ENCODE peak calls at places on chromosomes 2 and 18, in four cellular contexts. X is mesendoderm, P is HCT116, Y is mesenchymal stem cell. S is an unnamed sample.

GRCh38 chr2:173909846-173910245 is 55.3 kb downstream of the SP3 start:
- DNase-seq in X (no peak), Y (no peak), P (no peak), S (no peak)

GRCh38 chr2:172458561-172459124 is 31.3 kb downstream of the ITGA6 start:
- DNase-seq in X (no peak), P (no peak), Y (no peak), S (no peak)

GRCh38 chr18:3402962-3403585 is 46.9 kb upstream of the TGIF1 start:
- DNase-seq in X (peak; percentile 55), Y (peak; percentile 50), P (no peak), S (peak; percentile 58)

GRCh38 chr2:241692448-241692847 is 5.8 kb upstream of the DTYMK start:
- DNase-seq in Y (peak; percentile 55), X (peak; percentile 58), P (no peak), S (no peak)

GRCh38 chr2:53450885-53451284 is 316.7 kb upstream of the CHAC2 start:
- DNase-seq in Y (no peak), X (no peak), P (no peak), S (no peak)

GRCh38 chr18:47254341-47254939 is 3.0 kb upstream of the SKOR2 start:
- DNase-seq in X (peak; percentile 87), P (no peak), Y (peak; percentile 45), S (peak; percentile 43)

GRCh38 chr2:208929489-208929864 is 494.4 kb upstream of the MAP2 start:
- DNase-seq in X (peak; percentile 3), Y (no peak), P (peak; percentile 24), S (no peak)

GRCh38 chr18:12886498-12887126 is 2.6 kb upstream of the PTPN2 start:
- DNase-seq in Y (no peak), P (no peak), X (peak; percentile 60), S (peak; percentile 90)

GRCh38 chr2:236554629-236555282 is 14.9 kb upstream of the ACKR3 start:
- DNase-seq in X (no peak), P (no peak), Y (no peak), S (no peak)

GRCh38 chr2:230564805-230565779 is 147.6 kb upstream of the CAB39 start:
- DNase-seq in X (no peak), Y (no peak), P (no peak), S (peak; percentile 81)

GRCh38 chr18:26710460-26711096 is 154.9 kb downstream of the AQP4 start:
- DNase-seq in P (no peak), X (peak; percentile 90), Y (no peak), S (no peak)

GRCh38 chr18:26706796-26707406 is 158.5 kb upstream of the KCTD1 start:
- DNase-seq in Y (no peak), X (no peak), P (no peak), S (no peak)

GRCh38 chr18:26711806-26712205 is 153.7 kb downstream of the AQP4 start:
- DNase-seq in Y (no peak), X (no peak), P (no peak), S (no peak)

GRCh38 chr18:26709897-26710296 is 155.6 kb downstream of the AQP4 start:
- DNase-seq in Y (no peak), P (no peak), X (no peak), S (no peak)

DNA sequence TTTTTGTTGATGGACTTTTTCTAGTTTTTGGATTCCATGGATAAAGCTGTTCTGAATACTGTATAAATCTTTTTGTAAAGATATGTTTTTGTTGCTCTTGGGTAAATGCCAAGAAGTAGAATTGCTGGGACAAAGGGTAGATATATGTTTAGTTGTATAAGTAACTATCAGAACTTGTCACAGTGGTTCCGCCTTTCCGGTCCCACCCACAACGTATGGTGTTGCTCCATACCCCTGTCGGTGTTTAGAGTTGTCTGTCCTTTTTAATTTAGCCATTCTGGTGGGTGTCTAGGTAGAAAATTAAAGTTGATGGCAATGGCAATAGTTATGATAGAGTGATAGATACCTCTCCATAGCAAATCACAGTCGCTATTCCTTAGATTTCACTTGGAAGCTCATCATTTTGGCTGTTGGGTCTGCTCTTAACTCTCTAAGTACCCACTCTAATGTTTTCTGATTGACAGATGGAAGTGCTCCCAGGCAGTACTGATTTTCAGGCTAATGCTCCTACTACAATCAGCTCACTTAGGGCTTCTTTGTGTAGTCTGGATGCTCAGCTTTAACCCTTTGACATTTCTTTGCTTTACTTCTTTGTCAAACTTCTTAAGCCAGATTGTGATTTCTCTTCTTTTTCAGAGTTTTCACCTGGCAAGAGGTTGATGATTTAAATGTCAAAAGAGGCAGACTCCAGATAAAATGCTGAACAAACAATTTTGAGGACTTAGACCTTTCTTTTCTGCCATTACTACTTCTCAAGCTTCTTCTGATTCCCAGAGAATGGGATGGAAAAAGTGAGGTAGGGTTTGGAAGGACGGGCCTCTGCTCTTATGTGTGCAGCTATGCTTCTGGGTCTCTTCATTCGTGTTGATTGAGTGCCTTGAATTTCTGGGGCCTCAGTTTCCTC is 156.4 kb downstream of the AQP4 start:
- DNase-seq in P (no peak), Y (no peak), X (no peak), S (no peak)
- H3K4me2 ChIP-seq in P (no peak overlapping the region), Y (no peak overlapping the region), X (no peak overlapping the region), S (no peak overlapping the region)

GRCh38 chr2:110827518-110827917 is 95.1 kb downstream of the ACOXL start:
- DNase-seq in P (no peak), X (no peak), Y (no peak), S (peak; percentile 7)
- H3K4me2 ChIP-seq in P (no peak overlapping the region), X (no peak overlapping the region), Y (no peak overlapping the region), S (no peak overlapping the region)

GRCh38 chr2:218404351-218405145 is 4.9 kb downstream of the CTDSP1 start:
- DNase-seq in X (no peak), Y (peak; percentile 29), P (no peak), S (no peak)
- H3K4me2 ChIP-seq in X (no peak overlapping the region), Y (no peak overlapping the region), P (no peak overlapping the region), S (peak overlapping the region; percentile 79)

GRCh38 chr2:219356834-219357233 is 24.3 kb upstream of the RESP18 start:
- DNase-seq in X (no peak), Y (no peak), P (no peak), S (no peak)

GRCh38 chr2:219354582-219354981 is 22.0 kb upstream of the RESP18 start:
- DNase-seq in X (no peak), P (no peak), Y (no peak), S (no peak)

GRCh38 chr2:219362524-219363164 is 25.1 kb downstream of the DNPEP start:
- DNase-seq in Y (peak; percentile 92), X (peak; percentile 47), P (no peak), S (no peak)

GRCh38 chr2:219362072-219362471 is 25.6 kb downstream of the DNPEP start:
- DNase-seq in X (no peak), Y (no peak), P (no peak), S (no peak)

GRCh38 chr2:219358170-219359075 is 25.9 kb upstream of the RESP18 start:
- DNase-seq in P (no peak), Y (no peak), X (no peak), S (no peak)
- H3K4me2 ChIP-seq in P (no peak overlapping the region), Y (peak overlapping the region; percentile 59), X (peak overlapping the region; percentile 31), S (no peak overlapping the region)

DNA sequence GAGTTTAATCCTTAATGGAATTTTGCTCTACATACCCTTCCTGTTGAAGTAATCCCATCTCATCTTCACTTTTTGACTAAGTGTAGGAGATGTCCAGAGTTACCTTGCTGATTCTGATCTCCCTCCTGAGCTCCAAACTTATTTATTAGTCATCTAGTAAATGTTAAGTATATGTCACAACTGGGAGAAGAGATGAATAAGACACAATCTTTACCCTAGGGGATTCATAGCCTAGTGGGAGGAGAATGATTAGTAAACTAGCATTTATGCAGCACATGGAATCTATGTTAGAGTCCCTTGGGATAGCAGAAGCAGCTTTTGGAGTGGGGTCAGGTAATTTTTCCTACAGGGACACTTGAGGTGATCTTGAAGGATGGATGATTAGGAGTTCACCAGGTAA is 20.7 kb downstream of the ACVR2A start:
- DNase-seq in P (no peak), Y (no peak), X (no peak), S (no peak)
- H3K4me2 ChIP-seq in P (no peak overlapping the region), Y (no peak overlapping the region), X (no peak overlapping the region), S (no peak overlapping the region)

GRCh38 chr2:108945969-108946368 is 43.1 kb downstream of the EDAR start:
- DNase-seq in X (no peak), P (no peak), Y (no peak), S (no peak)

GRCh38 chr2:108943067-108943350 is 46.0 kb downstream of the EDAR start:
- DNase-seq in Y (no peak), P (no peak), X (no peak), S (no peak)

GRCh38 chr2:108946442-108946841 is 42.6 kb downstream of the EDAR start:
- DNase-seq in X (no peak), P (no peak), Y (no peak), S (no peak)

GRCh38 chr2:108942231-108943066 is 46.6 kb downstream of the EDAR start:
- DNase-seq in P (no peak), Y (no peak), X (no peak), S (no peak)

GRCh38 chr2:108944601-108945241 is 44.3 kb downstream of the EDAR start:
- DNase-seq in P (no peak), Y (no peak), X (peak; percentile 71), S (no peak)
- H3K4me2 ChIP-seq in P (no peak overlapping the region), Y (no peak overlapping the region), X (no peak overlapping the region), S (no peak overlapping the region)

GRCh38 chr18:21502661-21503060 is 97.8 kb downstream of the ESCO1 start:
- DNase-seq in P (no peak), Y (no peak), X (no peak), S (no peak)

GRCh38 chr18:21509062-21509461 is 91.4 kb downstream of the ESCO1 start:
- DNase-seq in Y (no peak), X (no peak), P (no peak), S (no peak)

GRCh38 chr18:21508302-21508701 is 92.2 kb downstream of the ESCO1 start:
- DNase-seq in X (no peak), Y (no peak), P (no peak), S (no peak)

GRCh38 chr18:21499997-21500396 is 100.5 kb downstream of the ESCO1 start:
- DNase-seq in X (no peak), Y (no peak), P (no peak), S (no peak)

GRCh38 chr18:21505231-21505630 is 95.3 kb downstream of the ESCO1 start:
- DNase-seq in Y (no peak), P (no peak), X (no peak), S (no peak)
- H3K4me2 ChIP-seq in Y (no peak overlapping the region), P (no peak overlapping the region), X (no peak overlapping the region), S (no peak overlapping the region)

GRCh38 chr2:146978891-146979555 is 865.8 kb upstream of the ACVR2A start:
- DNase-seq in Y (no peak), X (no peak), P (no peak), S (no peak)

GRCh38 chr2:146979746-146980145 is 865.1 kb upstream of the ACVR2A start:
- DNase-seq in X (no peak), Y (no peak), P (no peak), S (no peak)

GRCh38 chr2:146984014-146984413 is 860.8 kb upstream of the ACVR2A start:
- DNase-seq in P (no peak), X (peak; percentile 29), Y (no peak), S (no peak)

GRCh38 chr2:146982393-146982846 is 862.4 kb upstream of the ACVR2A start:
- DNase-seq in P (no peak), Y (peak; percentile 91), X (no peak), S (no peak)

DNA sequence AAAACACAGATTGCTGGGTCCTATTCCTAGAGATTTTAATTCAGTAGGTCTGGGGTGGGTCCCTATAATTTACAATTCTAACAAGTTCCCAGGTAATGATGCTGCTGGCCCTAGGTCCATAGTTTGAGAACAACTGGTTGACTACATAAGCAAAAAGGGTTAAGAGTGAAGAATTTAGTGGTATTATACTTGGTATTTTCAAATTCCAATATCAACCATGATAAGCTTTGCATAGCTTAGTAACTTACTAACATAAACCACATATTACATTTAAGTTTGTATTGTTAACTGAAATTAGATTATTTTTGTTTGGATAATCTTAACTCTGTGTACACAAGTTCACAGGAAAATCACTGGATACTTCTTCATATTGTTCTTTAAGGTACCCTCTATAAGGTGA is 862.9 kb upstream of the ACVR2A start:
- DNase-seq in Y (no peak), P (no peak), X (no peak), S (no peak)
- H3K4me2 ChIP-seq in Y (no peak overlapping the region), P (no peak overlapping the region), X (no peak overlapping the region), S (no peak overlapping the region)

S was measured in Karpas-422.